ENCODE peak calls at places on chromosomes 4 and X, in six cellular contexts. N is CD4-positive, CD25-positive, alpha-beta regulatory T cell; U is kidney; B is upper lobe of left lung; Q is adrenal gland; G is fibroblast of villous mesenchyme. O is an unnamed sample.

GRCh38 chrX:9670136-9670905 is 95.3 kb downstream of the GPR143 start:
- DNase-seq in N (no peak), U (no peak), B (no peak), Q (no peak), G (peak), O (no peak)

GRCh38 chrX:24002167-24002566 is 24.8 kb downstream of the KLHL15 start:
- DNase-seq in N (no peak), U (no peak), B (no peak), Q (no peak), G (no peak), O (no peak)

GRCh38 chrX:112866175-112866574 is 25.5 kb upstream of the AMOT start:
- DNase-seq in N (no peak), U (no peak), B (no peak), Q (no peak), G (no peak), O (no peak)

GRCh38 chr4:154618708-154619315 is 6.4 kb upstream of the FGG start:
- DNase-seq in N (peak), U (no peak), B (peak), Q (peak), G (peak), O (peak)

GRCh38 chr4:7964890-7965662 is 25.4 kb upstream of the AFAP1 start:
- DNase-seq in N (peak), U (no peak), B (peak), Q (no peak), G (peak), O (peak)

GRCh38 chr4:185265942-185266341 is 56.5 kb downstream of the SNX25 start:
- DNase-seq in N (peak), U (no peak), B (no peak), Q (no peak), G (peak), O (no peak)

GRCh38 chr4:139210486-139210885 is 33.5 kb upstream of the ELF2 start:
- DNase-seq in N (no peak), U (peak), B (no peak), Q (no peak), G (peak), O (no peak)

GRCh38 chr4:84363256-84363655 is 135.8 kb downstream of the NKX6-1 start:
- DNase-seq in N (no peak), U (no peak), B (no peak), Q (no peak), G (no peak), O (no peak)

GRCh38 chr4:148376151-148376550 is 66.1 kb downstream of the NR3C2 start:
- DNase-seq in N (peak), U (no peak), B (peak), Q (peak), G (peak), O (peak)

GRCh38 chr4:150960818-150961217 is 54.3 kb downstream of the LRBA start:
- DNase-seq in N (no peak), U (no peak), B (peak), Q (no peak), G (peak), O (no peak)

GRCh38 chr4:185464184-185464583 is 7.3 kb downstream of the CCDC110 start:
- DNase-seq in N (no peak), U (no peak), B (no peak), Q (no peak), G (no peak), O (no peak)

GRCh38 chrX:2351999-2352995 is 148.5 kb downstream of the DHRSX start:
- DNase-seq in N (no peak), U (no peak), B (no peak), Q (no peak), G (peak), O (no peak)

GRCh38 chr4:89411539-89411938 is 103.9 kb upstream of the GPRIN3 start:
- DNase-seq in N (no peak), U (no peak), B (no peak), Q (no peak), G (no peak), O (no peak)

GRCh38 chrX:9940397-9940796 is 26.8 kb upstream of the CLDN34 start:
- DNase-seq in N (no peak), U (no peak), B (no peak), Q (no peak), G (peak), O (no peak)

GRCh38 chr4:89129080-89129640 is 17.8 kb downstream of the TIGD2 start:
- DNase-seq in N (no peak), U (no peak), B (no peak), Q (no peak), G (peak), O (no peak)

GRCh38 chr4:54912155-54912554 is 213.2 kb downstream of the KDR start:
- DNase-seq in N (no peak), U (no peak), B (no peak), Q (no peak), G (no peak), O (no peak)

GRCh38 chrX:80022363-80023031 is 7.9 kb downstream of the TBX22 start:
- DNase-seq in N (no peak), U (no peak), B (no peak), Q (no peak), G (no peak), O (no peak)

GRCh38 chr4:14225683-14226207 is 598.2 kb upstream of the BOD1L1 start:
- DNase-seq in N (no peak), U (no peak), B (no peak), Q (no peak), G (no peak), O (no peak)

GRCh38 chr4:84804126-84804525 is 162.4 kb downstream of the WDFY3 start:
- DNase-seq in N (no peak), U (no peak), B (no peak), Q (no peak), G (peak), O (no peak)

GRCh38 chr4:81482344-81482743 is 10.6 kb upstream of the RASGEF1B start:
- DNase-seq in N (no peak), U (no peak), B (no peak), Q (no peak), G (no peak), O (no peak)

GRCh38 chr4:186217733-186218293 is 9.5 kb upstream of the KLKB1 start:
- DNase-seq in N (no peak), U (no peak), B (no peak), Q (no peak), G (no peak), O (no peak)

GRCh38 chr4:169348541-169348940 is 77.8 kb upstream of the SH3RF1 start:
- DNase-seq in N (no peak), U (no peak), B (no peak), Q (no peak), G (no peak), O (no peak)

GRCh38 chr4:20391224-20391623 is 139.5 kb downstream of the SLIT2 start:
- DNase-seq in N (no peak), U (no peak), B (no peak), Q (no peak), G (no peak), O (no peak)

GRCh38 chr4:75547647-75548387 is 8.0 kb upstream of the ODAPH start:
- DNase-seq in N (no peak), U (peak), B (peak), Q (peak), G (peak), O (no peak)

GRCh38 chr4:4226606-4227438 is at the start of gene OTOP1:
- DNase-seq in N (no peak), U (peak), B (no peak), Q (no peak), G (no peak), O (no peak)

GRCh38 chr4:150248181-150248580 is 169.9 kb downstream of the DCLK2 start:
- DNase-seq in N (no peak), U (no peak), B (no peak), Q (no peak), G (no peak), O (no peak)

GRCh38 chr4:7375427-7375826 is 59.3 kb downstream of the PSAPL1 start:
- DNase-seq in N (no peak), U (peak), B (no peak), Q (no peak), G (no peak), O (no peak)

GRCh38 chr4:146335763-146336412 is 121.5 kb downstream of the REELD1 start:
- DNase-seq in N (no peak), U (no peak), B (no peak), Q (no peak), G (no peak), O (no peak)

GRCh38 chr4:146330392-146330791 is 116.1 kb downstream of the REELD1 start:
- DNase-seq in N (no peak), U (no peak), B (no peak), Q (no peak), G (no peak), O (no peak)

GRCh38 chr4:146334862-146335449 is 120.6 kb downstream of the REELD1 start:
- DNase-seq in N (no peak), U (no peak), B (no peak), Q (no peak), G (no peak), O (no peak)

GRCh38 chr4:146333895-146334262 is 119.5 kb downstream of the REELD1 start:
- DNase-seq in N (no peak), U (no peak), B (no peak), Q (no peak), G (no peak), O (no peak)

GRCh38 chr4:146333187-146333894 is 119.0 kb downstream of the REELD1 start:
- DNase-seq in N (no peak), U (no peak), B (no peak), Q (no peak), G (peak), O (no peak)
- H3K4me3 ChIP-seq in N (peak), U (no peak), B (no peak), Q (no peak), G (peak), O (no peak)

GRCh38 chr4:107744532-107744931 is 24.5 kb upstream of the PAPSS1 start:
- DNase-seq in N (no peak), U (no peak), B (no peak), Q (no peak), G (no peak), O (no peak)

GRCh38 chr4:107740950-107741701 is 21.1 kb upstream of the PAPSS1 start:
- DNase-seq in N (no peak), U (peak), B (no peak), Q (peak), G (peak), O (no peak)

GRCh38 chr4:107743532-107743931 is 23.5 kb upstream of the PAPSS1 start:
- DNase-seq in N (no peak), U (no peak), B (no peak), Q (no peak), G (peak), O (no peak)

GRCh38 chr4:107742196-107742595 is 22.2 kb upstream of the PAPSS1 start:
- DNase-seq in N (no peak), U (no peak), B (no peak), Q (no peak), G (no peak), O (no peak)

GRCh38 chr4:107742791-107743190 is 22.8 kb upstream of the PAPSS1 start:
- DNase-seq in N (no peak), U (no peak), B (no peak), Q (no peak), G (no peak), O (no peak)
- H3K4me3 ChIP-seq in N (no peak), U (no peak), B (no peak), Q (no peak), G (no peak), O (no peak)

DNA sequence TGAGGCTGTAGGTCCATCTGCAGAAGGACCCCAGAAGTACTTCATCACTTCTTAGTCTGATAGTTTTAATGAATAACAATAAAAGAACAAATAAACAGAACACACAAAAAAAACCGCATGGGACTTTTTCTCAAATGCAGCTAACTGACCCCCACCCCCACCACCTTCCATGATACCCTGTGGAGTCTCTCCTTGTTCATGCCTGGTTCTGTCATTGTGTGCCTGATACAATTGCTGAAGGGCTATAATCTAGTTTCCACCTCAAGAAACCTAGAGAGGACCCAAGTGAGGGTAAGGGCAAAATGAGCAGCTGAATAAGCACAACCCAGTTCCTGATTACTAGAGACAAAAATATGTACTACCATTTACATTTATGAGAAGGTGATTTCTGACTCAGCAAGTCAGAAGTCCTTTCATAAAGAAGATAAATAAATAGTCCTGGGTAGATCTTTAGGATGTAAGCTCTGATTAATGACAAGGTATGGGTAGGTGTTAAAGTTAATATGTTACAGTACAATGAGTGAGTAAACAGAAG is 155.1 kb downstream of the TMA16 start:
- DNase-seq in N (no peak), U (no peak), B (no peak), Q (no peak), G (no peak), O (no peak)
- H3K4me3 ChIP-seq in N (no peak), U (no peak), B (no peak), Q (no peak), G (no peak), O (no peak)

GRCh38 chrX:148067285-148067684 is 86.1 kb downstream of the FMR1NB start:
- DNase-seq in N (no peak), U (no peak), B (no peak), Q (no peak), G (no peak), O (no peak)
- H3K4me3 ChIP-seq in N (no peak), U (no peak), B (no peak), Q (no peak), G (no peak), O (no peak)

GRCh38 chrX:48974574-48974973 is 2.9 kb upstream of the KCND1 start:
- DNase-seq in N (no peak), U (no peak), B (no peak), Q (no peak), G (no peak), O (no peak)

GRCh38 chrX:48969471-48969870 is 2.2 kb downstream of the KCND1 start:
- DNase-seq in N (no peak), U (no peak), B (no peak), Q (no peak), G (no peak), O (no peak)

GRCh38 chrX:48974033-48974432 is 2.4 kb upstream of the KCND1 start:
- DNase-seq in N (no peak), U (no peak), B (no peak), Q (no peak), G (no peak), O (no peak)

GRCh38 chrX:48972214-48973164 is 845 bp upstream of the KCND1 start:
- DNase-seq in N (peak), U (no peak), B (peak), Q (peak), G (peak), O (no peak)

DNA sequence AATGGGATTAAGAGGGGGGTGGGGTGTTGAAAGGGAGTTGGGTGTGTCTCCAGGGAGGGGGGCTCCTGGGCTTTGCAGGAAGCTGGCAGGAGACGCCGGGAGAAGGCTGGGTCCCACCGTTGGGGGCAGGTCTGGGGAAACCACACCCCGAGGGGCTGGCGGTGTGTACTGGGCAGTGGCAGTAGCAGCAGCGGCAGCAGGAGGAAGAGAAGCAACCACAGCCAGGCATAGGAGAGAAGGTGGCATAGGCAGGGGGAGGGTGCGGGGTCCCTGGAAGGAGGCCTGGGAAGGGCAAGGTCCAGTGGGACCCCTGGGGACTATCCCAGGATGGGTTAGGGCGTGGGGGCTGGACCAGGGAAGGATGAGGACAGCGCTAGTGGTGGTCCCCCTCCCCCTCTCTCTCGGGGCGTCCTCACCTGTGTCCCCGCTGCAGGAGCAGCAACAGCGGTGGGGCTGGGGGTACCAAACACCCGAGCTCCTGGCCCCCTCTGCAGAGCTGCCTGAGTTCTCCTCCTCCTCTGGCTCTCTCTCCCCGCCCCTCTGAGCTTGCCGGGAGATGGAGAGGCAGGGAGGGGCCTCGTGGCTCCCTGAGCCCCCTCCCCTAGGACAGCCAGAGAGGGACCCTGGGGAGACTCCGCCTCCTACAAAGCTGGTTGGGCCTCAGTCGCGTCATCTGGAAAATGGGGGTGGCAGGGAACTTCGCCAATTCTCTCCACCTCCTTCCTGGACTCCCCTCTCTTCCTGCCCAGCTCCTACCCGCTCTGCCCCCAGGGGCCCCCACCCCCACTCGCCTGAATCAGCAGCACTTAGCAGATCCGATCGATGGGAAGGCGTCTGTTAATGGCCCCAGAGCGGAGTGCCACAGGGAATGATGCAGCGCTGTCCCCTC is at the start of gene KCND1:
- DNase-seq in N (no peak), U (peak), B (no peak), Q (peak), G (peak), O (no peak)
- H3K4me3 ChIP-seq in N (no peak), U (peak), B (no peak), Q (peak), G (peak), O (peak)

DNA sequence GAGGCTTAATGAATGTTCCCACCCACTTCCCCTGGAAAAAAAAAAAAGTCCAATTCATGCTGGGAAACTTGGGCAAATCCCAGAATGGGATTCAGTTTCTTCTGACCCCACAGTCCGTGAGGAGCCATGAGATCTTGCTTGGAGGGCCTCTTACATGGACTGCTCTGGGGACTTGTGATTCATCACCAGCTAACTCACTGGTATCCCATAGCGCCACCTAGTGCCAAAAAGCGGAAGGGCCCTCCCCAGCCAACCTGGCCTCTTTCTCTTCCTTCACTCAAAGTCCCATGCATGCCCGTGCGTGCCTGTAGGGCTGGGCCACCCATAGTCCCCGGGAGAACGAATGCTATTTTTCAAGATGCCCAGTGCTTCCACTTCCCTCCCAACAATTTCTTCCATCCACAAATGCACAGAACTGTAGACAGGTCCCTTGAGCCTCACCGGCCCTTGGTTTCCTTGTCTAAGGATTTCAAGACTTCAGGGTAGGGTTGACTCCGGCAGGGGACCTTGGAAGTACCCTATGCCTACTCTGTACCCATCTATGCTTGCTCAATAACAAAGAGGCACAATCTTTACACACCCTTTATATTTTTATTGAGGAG is 5.1 kb downstream of the RTL5 start:
- DNase-seq in N (peak), U (peak), B (peak), Q (peak), G (peak), O (peak)
- H3K4me3 ChIP-seq in N (no peak), U (no peak), B (no peak), Q (no peak), G (no peak), O (no peak)

GRCh38 chrX:66163447-66163846 is 600 bp upstream of the HEPH start:
- DNase-seq in N (no peak), U (no peak), B (no peak), Q (no peak), G (no peak), O (no peak)

GRCh38 chrX:66164931-66165330 is 884 bp downstream of the HEPH start:
- DNase-seq in N (no peak), U (no peak), B (no peak), Q (no peak), G (no peak), O (no peak)

GRCh38 chrX:66163849-66164401 is at the start of gene HEPH:
- DNase-seq in N (no peak), U (no peak), B (no peak), Q (no peak), G (no peak), O (no peak)

GRCh38 chrX:66164470-66164869 is 423 bp downstream of the HEPH start:
- DNase-seq in N (no peak), U (no peak), B (no peak), Q (no peak), G (no peak), O (no peak)

GRCh38 chrX:66162331-66162822 is 1.7 kb upstream of the HEPH start:
- DNase-seq in N (no peak), U (no peak), B (no peak), Q (no peak), G (no peak), O (no peak)
- H3K4me3 ChIP-seq in N (no peak), U (no peak), B (no peak), Q (no peak), G (no peak), O (no peak)

DNA sequence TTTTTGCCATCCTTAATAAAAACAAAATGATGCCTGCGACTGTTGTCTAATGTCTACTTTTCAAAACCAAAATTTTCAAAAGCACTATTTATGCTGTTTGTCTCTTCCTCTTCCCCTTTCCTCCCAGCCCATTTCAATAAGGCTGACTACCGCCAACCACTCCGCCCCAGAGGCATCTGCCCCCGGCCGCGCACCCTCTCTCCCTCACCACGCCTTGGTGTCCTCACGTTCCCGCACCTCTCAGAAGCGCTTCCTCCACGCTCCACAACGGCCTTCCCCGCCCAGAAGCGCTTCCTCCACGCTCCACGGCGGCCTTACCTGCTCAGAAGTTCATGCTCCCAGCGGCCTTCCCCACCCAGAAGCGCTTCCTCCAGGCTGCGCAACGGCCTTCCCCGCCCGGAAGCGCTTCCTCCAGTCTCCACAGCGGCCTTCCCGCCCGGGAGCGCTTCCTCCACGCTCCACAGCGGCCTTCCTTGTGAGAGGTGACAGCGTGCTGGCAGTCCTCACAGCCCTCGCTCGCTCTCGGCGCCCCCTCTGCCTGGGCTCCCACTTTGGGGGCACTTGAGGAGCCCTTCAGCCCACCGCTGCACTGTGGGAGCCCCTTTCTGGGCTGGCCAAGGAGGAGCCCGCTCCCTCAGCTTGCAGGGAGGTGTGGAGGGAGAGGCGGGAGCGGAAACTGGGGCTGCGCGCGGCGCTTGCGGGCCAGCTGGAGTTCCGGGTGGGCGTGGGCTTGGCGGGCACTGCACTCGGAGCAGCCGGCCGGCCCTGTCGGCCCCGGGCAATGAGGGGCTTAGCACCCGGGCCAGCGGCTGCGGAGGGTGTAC is 490.4 kb upstream of the ZFP42 start:
- DNase-seq in N (no peak), U (no peak), B (no peak), Q (no peak), G (peak), O (no peak)
- H3K4me3 ChIP-seq in N (no peak), U (no peak), B (no peak), Q (no peak), G (peak), O (no peak)